ENCODE peak calls at places on chromosomes 6 and 20, in eight cellular contexts. E is stimulated activated naive B cell treated with anti-CD40 and anti-IgM and Interleukin-4, amounts not matched to agents 10 μg/mL and 1 μg/mL and 100 μg/mL, for 72 hours; Z is left ventricle myocardium inferior; T is sciatic nerve; A is RCC 7860; V is AG09319; P is iris pigment epithelial cell; C is astrocyte of the spinal cord. B is an unnamed sample.

GRCh38 chr6:1503811-1504210 is 105.9 kb upstream of the FOXC1 start:
- DNase-seq in E (no peak), Z (no peak), T (no peak), A (no peak), V (no peak), P (no peak), C (no peak), B (no peak)

GRCh38 chr6:120764312-120764711 is 570.0 kb downstream of the TBC1D32 start:
- DNase-seq in E (no peak), Z (no peak), T (no peak), A (no peak), V (no peak), P (no peak), C (no peak), B (no peak)

GRCh38 chr6:162124710-162125435 is 602.7 kb downstream of the PRKN start:
- DNase-seq in E (no peak), Z (no peak), T (no peak), A (peak), V (no peak), P (no peak), C (no peak), B (no peak)

GRCh38 chr20:31718952-31719643 is 3.6 kb downstream of the BCL2L1 start:
- DNase-seq in E (no peak), Z (no peak), T (peak), A (peak), V (no peak), P (no peak), C (no peak), B (no peak)

GRCh38 chr6:20833881-20834515 is 299.7 kb downstream of the CDKAL1 start:
- DNase-seq in E (no peak), Z (no peak), T (no peak), A (no peak), V (no peak), P (peak), C (no peak), B (no peak)

GRCh38 chr6:107061125-107062020 is 33.4 kb downstream of the MTRES1 start:
- DNase-seq in E (no peak), Z (no peak), T (no peak), A (no peak), V (no peak), P (peak), C (peak), B (no peak)

GRCh38 chr20:2379511-2380229 is 1.0 kb upstream of the TGM6 start:
- DNase-seq in E (no peak), Z (no peak), T (no peak), A (no peak), V (no peak), P (no peak), C (no peak), B (no peak)

GRCh38 chr6:26304213-26305096 is 60.5 kb upstream of the BTN3A2 start:
- DNase-seq in E (peak), Z (no peak), T (no peak), A (no peak), V (peak), P (peak), C (peak), B (peak)

GRCh38 chr6:80637312-80637711 is 530.8 kb downstream of the BCKDHB start:
- DNase-seq in E (no peak), Z (no peak), T (no peak), A (no peak), V (no peak), P (peak), C (peak), B (no peak)

GRCh38 chr6:160428069-160428430 is 79.9 kb downstream of the SLC22A3 start:
- DNase-seq in E (no peak), Z (peak), T (peak), A (no peak), V (no peak), P (no peak), C (no peak), B (no peak)

GRCh38 chr6:71294121-71294523 is 5.5 kb downstream of the OGFRL1 start:
- DNase-seq in E (no peak), Z (no peak), T (no peak), A (peak), V (peak), P (peak), C (peak), B (no peak)

GRCh38 chr20:19775353-19776201 is 17.5 kb downstream of the RIN2 start:
- DNase-seq in E (no peak), Z (no peak), T (no peak), A (no peak), V (no peak), P (no peak), C (no peak), B (no peak)

GRCh38 chr6:73234732-73235131 is 9.4 kb upstream of the KHDC1L start:
- DNase-seq in E (no peak), Z (no peak), T (no peak), A (no peak), V (peak), P (peak), C (peak), B (no peak)

GRCh38 chr6:158283304-158284005 is 28.8 kb upstream of the TULP4 start:
- DNase-seq in E (no peak), Z (no peak), T (no peak), A (no peak), V (no peak), P (peak), C (peak), B (no peak)

GRCh38 chr20:63736893-63737689 is 627 bp downstream of the LIME1 start:
- DNase-seq in E (peak), Z (no peak), T (peak), A (no peak), V (no peak), P (no peak), C (no peak), B (peak)

GRCh38 chr20:21516861-21517565 is 3.1 kb upstream of the NKX2-2 start:
- DNase-seq in E (no peak), Z (no peak), T (no peak), A (no peak), V (no peak), P (no peak), C (no peak), B (no peak)

GRCh38 chr6:42086046-42086664 is 35.8 kb downstream of the TAF8 start:
- DNase-seq in E (no peak), Z (no peak), T (no peak), A (no peak), V (no peak), P (peak), C (no peak), B (no peak)

GRCh38 chr6:31143148-31143547 is 4.3 kb upstream of the PSORS1C2 start:
- DNase-seq in E (no peak), Z (peak), T (peak), A (peak), V (no peak), P (peak), C (peak), B (no peak)

GRCh38 chr6:36662827-36663256 is 15.7 kb upstream of the CDKN1A start:
- DNase-seq in E (no peak), Z (no peak), T (no peak), A (no peak), V (no peak), P (no peak), C (no peak), B (no peak)

GRCh38 chr6:46325561-46326525 is 155.1 kb upstream of the ENPP5 start:
- DNase-seq in E (no peak), Z (no peak), T (no peak), A (no peak), V (peak), P (peak), C (peak), B (peak)

GRCh38 chr6:10692965-10693538 is 1.4 kb downstream of the C6orf52 start:
- DNase-seq in E (no peak), Z (no peak), T (no peak), A (no peak), V (no peak), P (no peak), C (no peak), B (no peak)

GRCh38 chr6:26571592-26572296 is 25.0 kb upstream of the ABT1 start:
- DNase-seq in E (no peak), Z (peak), T (no peak), A (peak), V (peak), P (peak), C (peak), B (peak)

GRCh38 chr20:25054995-25055629 is 2.8 kb downstream of the ACSS1 start:
- DNase-seq in E (no peak), Z (no peak), T (peak), A (no peak), V (no peak), P (no peak), C (no peak), B (no peak)

GRCh38 chr6:30928677-30929076 is 3.3 kb downstream of the SFTA2 start:
- DNase-seq in E (no peak), Z (no peak), T (no peak), A (no peak), V (no peak), P (no peak), C (no peak), B (no peak)

GRCh38 chr6:149166747-149167146 is 150.8 kb upstream of the TAB2 start:
- DNase-seq in E (no peak), Z (no peak), T (no peak), A (no peak), V (no peak), P (peak), C (peak), B (no peak)

GRCh38 chr6:91864911-91865310 is 1278.0 kb upstream of the MAP3K7 start:
- DNase-seq in E (no peak), Z (no peak), T (no peak), A (no peak), V (no peak), P (no peak), C (no peak), B (no peak)

GRCh38 chr6:125787791-125788190 is 3.0 kb upstream of the NCOA7 start:
- DNase-seq in E (no peak), Z (no peak), T (no peak), A (no peak), V (no peak), P (peak), C (peak), B (no peak)

GRCh38 chr6:85864453-85865401 is 222.0 kb upstream of the SYNCRIP start:
- DNase-seq in E (no peak), Z (no peak), T (no peak), A (no peak), V (no peak), P (peak), C (peak), B (no peak)